ENCODE peak calls at places on chromosomes 6 and 20, in four cellular contexts. One of them, this sample, is unnamed. For H3K27me3, the result is how much of the 10 kb centered on the place peaks cover.

GRCh38 chr6:41746068-41746467 is 1.1 kb downstream of the PGC start:
- DNase-seq in breast epithelium: no peak
- DNase-seq in effector memory CD4-positive, alpha-beta T cell: no peak
- DNase-seq in psoas muscle: no peak
- DNase-seq in this sample: peak

GRCh38 chr20:19934792-19935491 is 82.2 kb upstream of the NAA20 start:
- DNase-seq in breast epithelium: peak
- DNase-seq in effector memory CD4-positive, alpha-beta T cell: no peak
- DNase-seq in psoas muscle: peak
- DNase-seq in this sample: no peak

GRCh38 chr6:83962592-83962991 is 71.0 kb upstream of the MRAP2 start:
- DNase-seq in breast epithelium: no peak
- DNase-seq in effector memory CD4-positive, alpha-beta T cell: no peak
- DNase-seq in psoas muscle: no peak
- DNase-seq in this sample: no peak

GRCh38 chr20:14512856-14513255 is 175.4 kb upstream of the FLRT3 start:
- DNase-seq in breast epithelium: no peak
- DNase-seq in effector memory CD4-positive, alpha-beta T cell: no peak
- DNase-seq in psoas muscle: no peak
- DNase-seq in this sample: no peak

GRCh38 chr6:34177181-34177591 is 31.3 kb upstream of the GRM4 start:
- DNase-seq in breast epithelium: no peak
- DNase-seq in effector memory CD4-positive, alpha-beta T cell: no peak
- DNase-seq in psoas muscle: no peak
- DNase-seq in this sample: no peak

GRCh38 chr6:141957271-141957670 is 175.5 kb upstream of the GJE1 start:
- DNase-seq in breast epithelium: no peak
- DNase-seq in effector memory CD4-positive, alpha-beta T cell: no peak
- DNase-seq in psoas muscle: no peak
- DNase-seq in this sample: no peak

GRCh38 chr6:1589208-1589607 is 20.5 kb upstream of the FOXC1 start:
- DNase-seq in breast epithelium: peak
- DNase-seq in effector memory CD4-positive, alpha-beta T cell: no peak
- DNase-seq in psoas muscle: no peak
- DNase-seq in this sample: no peak

GRCh38 chr6:53979468-53980067 is 131.7 kb upstream of the MLIP start:
- DNase-seq in breast epithelium: no peak
- DNase-seq in effector memory CD4-positive, alpha-beta T cell: no peak
- DNase-seq in psoas muscle: no peak
- DNase-seq in this sample: no peak

GRCh38 chr6:23692184-23692583 is 433.8 kb upstream of the NRSN1 start:
- DNase-seq in breast epithelium: no peak
- DNase-seq in effector memory CD4-positive, alpha-beta T cell: no peak
- DNase-seq in psoas muscle: no peak
- DNase-seq in this sample: no peak

DNA sequence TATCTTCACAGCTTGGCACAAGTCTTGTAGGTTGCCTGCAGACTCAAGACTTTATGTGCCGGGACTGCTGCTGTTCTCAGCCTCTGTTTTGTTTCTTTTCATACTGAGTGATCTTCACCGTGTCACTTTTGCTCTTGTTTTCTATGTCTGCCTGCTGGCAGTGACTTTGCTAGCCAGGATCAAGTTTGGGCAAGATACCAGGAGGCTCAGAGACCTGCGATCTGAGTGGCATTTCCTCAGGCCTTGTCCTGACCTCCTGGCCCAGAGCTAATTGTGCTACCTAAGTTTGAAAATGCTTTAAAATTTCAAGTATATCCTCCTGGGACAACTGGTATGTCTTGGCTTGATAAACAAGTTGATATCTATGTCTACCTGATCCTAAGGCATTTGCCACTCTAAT is 57.2 kb downstream of the DOK5 start:
- DNase-seq in breast epithelium: no peak
- DNase-seq in effector memory CD4-positive, alpha-beta T cell: no peak
- DNase-seq in psoas muscle: no peak
- DNase-seq in this sample: no peak
- H3K27me3 ChIP-seq in breast epithelium: under half
- H3K27me3 ChIP-seq in effector memory CD4-positive, alpha-beta T cell: under half
- H3K27me3 ChIP-seq in psoas muscle: under half
- H3K27me3 ChIP-seq in this sample: under half

GRCh38 chr20:49344975-49345374 is 67.1 kb upstream of the ZNFX1 start:
- DNase-seq in breast epithelium: peak
- DNase-seq in effector memory CD4-positive, alpha-beta T cell: no peak
- DNase-seq in psoas muscle: peak
- DNase-seq in this sample: peak
- H3K4me3 ChIP-seq in breast epithelium: no peak
- H3K4me3 ChIP-seq in effector memory CD4-positive, alpha-beta T cell: no peak
- H3K4me3 ChIP-seq in psoas muscle: peak
- H3K4me3 ChIP-seq in this sample: no peak

GRCh38 chr6:56368484-56368883 is 121.1 kb upstream of the COL21A1 start:
- DNase-seq in breast epithelium: no peak
- DNase-seq in effector memory CD4-positive, alpha-beta T cell: no peak
- DNase-seq in psoas muscle: no peak
- DNase-seq in this sample: no peak
- H3K27me3 ChIP-seq in breast epithelium: under half
- H3K27me3 ChIP-seq in effector memory CD4-positive, alpha-beta T cell: under half
- H3K27me3 ChIP-seq in psoas muscle: under half
- H3K27me3 ChIP-seq in this sample: under half

GRCh38 chr6:149365197-149365596 is 34.9 kb upstream of the SUMO4 start:
- DNase-seq in breast epithelium: no peak
- DNase-seq in effector memory CD4-positive, alpha-beta T cell: no peak
- DNase-seq in psoas muscle: no peak
- DNase-seq in this sample: no peak
- H3K4me3 ChIP-seq in breast epithelium: no peak
- H3K4me3 ChIP-seq in effector memory CD4-positive, alpha-beta T cell: no peak
- H3K4me3 ChIP-seq in psoas muscle: no peak
- H3K4me3 ChIP-seq in this sample: no peak

DNA sequence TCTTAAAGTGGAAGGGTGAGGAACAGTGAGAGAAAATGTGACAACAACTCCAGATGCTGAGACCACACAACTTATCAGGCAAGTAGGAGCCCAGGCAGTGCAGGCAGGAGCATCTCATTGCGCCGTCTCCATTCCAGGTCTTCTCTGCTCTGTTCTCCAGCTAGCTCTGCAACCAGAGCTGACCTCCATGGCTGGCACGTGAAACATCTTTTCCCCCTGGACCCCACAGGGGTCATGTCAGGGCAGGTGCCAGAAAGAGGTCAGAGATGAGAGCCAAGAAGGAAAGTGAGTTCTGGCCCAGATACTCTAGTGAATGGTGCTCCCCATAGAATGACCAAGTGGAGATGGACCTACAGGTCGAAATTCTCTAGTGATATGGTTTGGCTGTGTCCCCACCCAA is 281.4 kb downstream of the SMOC2 start:
- DNase-seq in breast epithelium: no peak
- DNase-seq in effector memory CD4-positive, alpha-beta T cell: no peak
- DNase-seq in psoas muscle: no peak
- DNase-seq in this sample: no peak
- H3K27me3 ChIP-seq in breast epithelium: under half
- H3K27me3 ChIP-seq in effector memory CD4-positive, alpha-beta T cell: under half
- H3K27me3 ChIP-seq in psoas muscle: under half
- H3K27me3 ChIP-seq in this sample: under half

GRCh38 chr20:58515240-58516212 is at the start of gene APCDD1L:
- DNase-seq in breast epithelium: no peak
- DNase-seq in effector memory CD4-positive, alpha-beta T cell: no peak
- DNase-seq in psoas muscle: no peak
- DNase-seq in this sample: peak
- H3K4me3 ChIP-seq in breast epithelium: peak
- H3K4me3 ChIP-seq in effector memory CD4-positive, alpha-beta T cell: no peak
- H3K4me3 ChIP-seq in psoas muscle: peak
- H3K4me3 ChIP-seq in this sample: peak

DNA sequence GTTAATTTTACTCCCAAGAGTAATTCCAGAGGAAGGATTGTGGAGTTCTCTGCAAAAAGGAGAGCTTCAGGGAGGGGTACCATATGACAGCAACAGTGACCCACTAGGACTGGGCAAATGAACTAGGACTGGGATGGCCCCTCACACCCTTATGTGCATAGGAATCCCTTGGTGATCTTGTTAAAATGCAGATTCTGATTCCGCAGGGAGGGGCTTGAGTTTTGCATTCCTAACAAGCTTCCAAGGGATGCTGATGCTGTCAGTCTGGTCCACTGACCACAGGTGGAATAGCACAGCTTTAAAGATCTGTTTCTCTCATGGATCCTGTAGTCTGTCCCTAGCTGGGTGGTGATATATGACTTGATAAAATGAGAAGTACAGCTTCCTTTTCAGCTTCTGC is 6.3 kb upstream of the FOXA2 start:
- DNase-seq in breast epithelium: no peak
- DNase-seq in effector memory CD4-positive, alpha-beta T cell: no peak
- DNase-seq in psoas muscle: no peak
- DNase-seq in this sample: no peak
- H3K27me3 ChIP-seq in breast epithelium: half or more
- H3K27me3 ChIP-seq in effector memory CD4-positive, alpha-beta T cell: under half
- H3K27me3 ChIP-seq in psoas muscle: half or more
- H3K27me3 ChIP-seq in this sample: under half

DNA sequence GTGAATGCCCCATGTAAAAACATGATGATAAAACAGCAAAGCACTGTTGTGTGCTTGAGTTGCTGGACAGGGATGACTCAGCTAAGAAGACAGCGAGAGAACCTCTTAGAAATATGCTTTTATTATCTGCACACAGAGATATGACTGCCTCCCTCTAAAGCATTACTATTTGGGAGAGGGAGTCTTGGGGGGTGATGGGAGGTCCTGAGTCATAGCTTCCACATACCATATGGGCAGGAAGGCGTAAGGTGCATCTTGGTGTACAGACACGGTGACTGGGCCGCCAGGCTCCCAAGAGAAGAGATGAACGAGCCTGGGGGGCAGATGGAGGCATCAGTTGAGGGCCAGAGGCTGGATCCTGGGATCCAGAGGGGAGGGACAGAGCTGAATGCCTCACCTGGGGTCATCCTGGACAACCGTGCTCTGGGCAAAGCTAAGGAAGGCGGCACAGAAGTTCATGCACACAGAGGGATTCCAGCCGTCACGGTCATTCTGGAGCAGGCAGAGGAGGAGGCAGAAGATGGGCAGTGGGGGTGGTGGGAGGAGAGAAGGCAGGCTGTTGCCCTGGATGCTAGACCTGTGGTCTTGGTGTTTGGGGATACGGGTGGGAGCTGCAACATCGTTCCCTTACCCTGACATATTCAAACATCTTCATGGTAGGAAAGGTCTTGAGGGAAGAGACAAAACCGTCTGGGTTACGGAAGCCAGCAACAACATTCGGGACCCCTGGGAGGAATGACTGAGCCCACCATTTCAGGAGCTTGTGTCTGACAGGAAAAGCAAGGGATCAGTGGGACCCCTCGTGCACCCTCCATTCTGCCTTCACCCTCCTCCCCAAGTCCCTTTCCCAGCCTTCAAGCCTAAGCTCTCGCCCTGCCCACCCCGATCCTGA is 2.0 kb downstream of the DXO start:
- DNase-seq in breast epithelium: no peak
- DNase-seq in effector memory CD4-positive, alpha-beta T cell: no peak
- DNase-seq in psoas muscle: no peak
- DNase-seq in this sample: peak
- H3K4me3 ChIP-seq in breast epithelium: no peak
- H3K4me3 ChIP-seq in effector memory CD4-positive, alpha-beta T cell: no peak
- H3K4me3 ChIP-seq in psoas muscle: peak
- H3K4me3 ChIP-seq in this sample: no peak